ENCODE peak calls at places on chromosomes 13 and 19, in eight cellular contexts. One of them, this sample, is unnamed.

GRCh38 chr13:41052441-41052840 is 8.9 kb upstream of the WBP4 start:
- DNase-seq in H1: no peak
- DNase-seq in transverse colon: no peak
- DNase-seq in HepG2: no peak
- DNase-seq in sigmoid colon: no peak
- DNase-seq in GM12878: no peak
- DNase-seq in SK-N-SH: no peak
- DNase-seq in stomach: no peak
- DNase-seq in this sample: no peak

GRCh38 chr13:99982021-99982740 is 597 bp downstream of the ZIC2 start:
- DNase-seq in HepG2: no peak
- DNase-seq in sigmoid colon: no peak
- DNase-seq in stomach: no peak
- DNase-seq in transverse colon: no peak
- DNase-seq in H1: no peak
- DNase-seq in GM12878: no peak
- DNase-seq in SK-N-SH: peak; percentile 55
- DNase-seq in this sample: no peak

GRCh38 chr13:104586010-104586746 is 1520.0 kb upstream of the SLC10A2 start:
- DNase-seq in HepG2: no peak
- DNase-seq in sigmoid colon: no peak
- DNase-seq in H1: no peak
- DNase-seq in SK-N-SH: no peak
- DNase-seq in GM12878: no peak
- DNase-seq in stomach: no peak
- DNase-seq in transverse colon: peak; percentile 41
- DNase-seq in this sample: no peak

GRCh38 chr19:39009001-39009400 is 23.3 kb downstream of the FBXO27 start:
- DNase-seq in sigmoid colon: no peak
- DNase-seq in H1: no peak
- DNase-seq in SK-N-SH: no peak
- DNase-seq in HepG2: no peak
- DNase-seq in stomach: no peak
- DNase-seq in transverse colon: no peak
- DNase-seq in GM12878: no peak
- DNase-seq in this sample: no peak

GRCh38 chr19:40133491-40133890 is 42.7 kb upstream of the ZNF780A start:
- DNase-seq in SK-N-SH: no peak
- DNase-seq in GM12878: no peak
- DNase-seq in H1: no peak
- DNase-seq in HepG2: no peak
- DNase-seq in transverse colon: no peak
- DNase-seq in sigmoid colon: no peak
- DNase-seq in stomach: no peak
- DNase-seq in this sample: no peak

GRCh38 chr19:47414469-47414868 is 4.9 kb downstream of the MEIS3 start:
- DNase-seq in HepG2: peak; percentile 57
- DNase-seq in transverse colon: no peak
- DNase-seq in sigmoid colon: no peak
- DNase-seq in GM12878: no peak
- DNase-seq in SK-N-SH: peak; percentile 43
- DNase-seq in stomach: no peak
- DNase-seq in H1: no peak
- DNase-seq in this sample: peak; percentile 79

GRCh38 chr19:959935-960502 is 24.1 kb upstream of the WDR18 start:
- DNase-seq in SK-N-SH: no peak
- DNase-seq in HepG2: peak; percentile 77
- DNase-seq in GM12878: no peak
- DNase-seq in stomach: no peak
- DNase-seq in transverse colon: no peak
- DNase-seq in H1: no peak
- DNase-seq in sigmoid colon: no peak
- DNase-seq in this sample: no peak

GRCh38 chr13:34076319-34076718 is 258.4 kb downstream of the RFC3 start:
- DNase-seq in GM12878: no peak
- DNase-seq in transverse colon: no peak
- DNase-seq in HepG2: no peak
- DNase-seq in SK-N-SH: no peak
- DNase-seq in H1: no peak
- DNase-seq in sigmoid colon: no peak
- DNase-seq in stomach: no peak
- DNase-seq in this sample: no peak

GRCh38 chr13:76293346-76293745 is 592.9 kb downstream of the KCTD12 start:
- DNase-seq in GM12878: no peak
- DNase-seq in HepG2: no peak
- DNase-seq in stomach: no peak
- DNase-seq in SK-N-SH: no peak
- DNase-seq in sigmoid colon: no peak
- DNase-seq in transverse colon: no peak
- DNase-seq in H1: no peak
- DNase-seq in this sample: no peak

GRCh38 chr13:59459972-59460371 is 703.8 kb downstream of the DIAPH3 start:
- DNase-seq in transverse colon: no peak
- DNase-seq in sigmoid colon: no peak
- DNase-seq in HepG2: no peak
- DNase-seq in stomach: no peak
- DNase-seq in H1: no peak
- DNase-seq in GM12878: no peak
- DNase-seq in SK-N-SH: no peak
- DNase-seq in this sample: no peak

GRCh38 chr19:1154731-1155351 is 19.2 kb downstream of the SBNO2 start:
- DNase-seq in stomach: peak; percentile 87
- DNase-seq in transverse colon: peak; percentile 89
- DNase-seq in H1: no peak
- DNase-seq in SK-N-SH: peak; percentile 86
- DNase-seq in GM12878: no peak
- DNase-seq in sigmoid colon: peak; percentile 96
- DNase-seq in HepG2: peak; percentile 67
- DNase-seq in this sample: peak; percentile 96

GRCh38 chr19:40523322-40524047 is 53.2 kb upstream of the SHKBP1 start:
- DNase-seq in HepG2: peak; percentile 61
- DNase-seq in transverse colon: peak; percentile 88
- DNase-seq in sigmoid colon: no peak
- DNase-seq in SK-N-SH: peak; percentile 83
- DNase-seq in H1: no peak
- DNase-seq in stomach: peak; percentile 80
- DNase-seq in GM12878: no peak
- DNase-seq in this sample: peak; percentile 64

GRCh38 chr13:94343243-94343585 is 136.3 kb downstream of the DCT start:
- DNase-seq in HepG2: no peak
- DNase-seq in H1: no peak
- DNase-seq in SK-N-SH: no peak
- DNase-seq in transverse colon: no peak
- DNase-seq in sigmoid colon: no peak
- DNase-seq in GM12878: no peak
- DNase-seq in stomach: no peak
- DNase-seq in this sample: no peak

GRCh38 chr13:36428083-36428482 is 4.2 kb upstream of the CCNA1 start:
- DNase-seq in stomach: no peak
- DNase-seq in SK-N-SH: no peak
- DNase-seq in HepG2: no peak
- DNase-seq in transverse colon: no peak
- DNase-seq in GM12878: no peak
- DNase-seq in sigmoid colon: no peak
- DNase-seq in H1: no peak
- DNase-seq in this sample: peak; percentile 28

GRCh38 chr13:44052843-44053607 is 173.3 kb downstream of the LACC1 start:
- DNase-seq in stomach: no peak
- DNase-seq in SK-N-SH: no peak
- DNase-seq in H1: no peak
- DNase-seq in GM12878: no peak
- DNase-seq in transverse colon: peak; percentile 17
- DNase-seq in HepG2: no peak
- DNase-seq in sigmoid colon: peak; percentile 62
- DNase-seq in this sample: peak; percentile 58
- TF ChIP-seq CTCF in stomach: no peak
- TF ChIP-seq CTCF in SK-N-SH: no peak
- TF ChIP-seq CTCF in H1: no peak
- TF ChIP-seq CTCF in GM12878: no peak
- TF ChIP-seq CTCF in transverse colon: no peak
- TF ChIP-seq CTCF in HepG2: no peak
- TF ChIP-seq CTCF in sigmoid colon: no peak
- TF ChIP-seq CTCF in this sample: no peak

GRCh38 chr13:43133792-43134191 is 110.4 kb downstream of the DNAJC15 start:
- DNase-seq in GM12878: no peak
- DNase-seq in SK-N-SH: no peak
- DNase-seq in stomach: no peak
- DNase-seq in transverse colon: no peak
- DNase-seq in HepG2: no peak
- DNase-seq in H1: no peak
- DNase-seq in sigmoid colon: no peak
- DNase-seq in this sample: no peak

GRCh38 chr13:43129511-43130130 is 106.2 kb downstream of the DNAJC15 start:
- DNase-seq in H1: no peak
- DNase-seq in SK-N-SH: peak; percentile 30
- DNase-seq in HepG2: no peak
- DNase-seq in transverse colon: no peak
- DNase-seq in GM12878: no peak
- DNase-seq in sigmoid colon: no peak
- DNase-seq in stomach: no peak
- DNase-seq in this sample: no peak

GRCh38 chr13:43132228-43132627 is 108.8 kb downstream of the DNAJC15 start:
- DNase-seq in stomach: peak; percentile 40
- DNase-seq in transverse colon: peak; percentile 42
- DNase-seq in SK-N-SH: no peak
- DNase-seq in HepG2: peak; percentile 52
- DNase-seq in sigmoid colon: no peak
- DNase-seq in GM12878: no peak
- DNase-seq in H1: peak; percentile 27
- DNase-seq in this sample: no peak

GRCh38 chr13:43134896-43135295 is 111.5 kb downstream of the DNAJC15 start:
- DNase-seq in HepG2: no peak
- DNase-seq in SK-N-SH: no peak
- DNase-seq in H1: no peak
- DNase-seq in sigmoid colon: no peak
- DNase-seq in transverse colon: no peak
- DNase-seq in stomach: no peak
- DNase-seq in GM12878: no peak
- DNase-seq in this sample: no peak

DNA sequence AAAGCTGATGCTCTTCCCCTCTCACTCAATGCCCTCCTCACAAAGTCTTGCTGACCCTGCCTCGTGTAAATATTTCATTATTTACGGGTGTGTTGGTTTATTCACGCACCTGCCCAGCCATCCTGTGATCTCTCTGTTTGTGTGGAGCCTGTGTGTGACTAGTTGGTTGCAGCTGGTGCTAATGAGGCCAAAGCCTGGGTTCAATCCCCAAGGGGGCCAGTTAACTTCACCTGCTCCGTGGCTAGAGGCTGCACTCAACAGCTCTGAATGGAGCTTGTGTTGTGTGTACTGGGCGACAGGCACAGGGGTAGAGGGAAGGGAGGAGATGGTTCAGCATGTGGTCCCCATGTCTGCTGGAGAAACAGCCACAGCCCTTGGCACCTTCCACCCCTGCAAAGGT is 109.5 kb downstream of the DNAJC15 start:
- DNase-seq in SK-N-SH: no peak
- DNase-seq in transverse colon: no peak
- DNase-seq in GM12878: no peak
- DNase-seq in stomach: no peak
- DNase-seq in sigmoid colon: no peak
- DNase-seq in HepG2: no peak
- DNase-seq in H1: no peak
- DNase-seq in this sample: no peak
- TF ChIP-seq POLR2AphosphoS5 in SK-N-SH: no peak
- TF ChIP-seq POLR2AphosphoS5 in transverse colon: no peak
- TF ChIP-seq POLR2AphosphoS5 in GM12878: no peak
- TF ChIP-seq POLR2AphosphoS5 in stomach: no peak
- TF ChIP-seq POLR2AphosphoS5 in sigmoid colon: no peak
- TF ChIP-seq POLR2AphosphoS5 in HepG2: no peak
- TF ChIP-seq POLR2AphosphoS5 in H1: no peak
- TF ChIP-seq POLR2AphosphoS5 in this sample: no peak

GRCh38 chr19:35079826-35080225 is 35.8 kb upstream of the FXYD3 start:
- DNase-seq in SK-N-SH: no peak
- DNase-seq in sigmoid colon: no peak
- DNase-seq in GM12878: no peak
- DNase-seq in stomach: no peak
- DNase-seq in H1: no peak
- DNase-seq in transverse colon: no peak
- DNase-seq in HepG2: no peak
- DNase-seq in this sample: peak; percentile 61
- TF ChIP-seq EP300 in SK-N-SH: no peak
- TF ChIP-seq EP300 in sigmoid colon: no peak
- TF ChIP-seq EP300 in GM12878: no peak
- TF ChIP-seq EP300 in stomach: no peak
- TF ChIP-seq EP300 in H1: no peak
- TF ChIP-seq EP300 in transverse colon: no peak
- TF ChIP-seq EP300 in HepG2: no peak
- TF ChIP-seq EP300 in this sample: no peak

DNA sequence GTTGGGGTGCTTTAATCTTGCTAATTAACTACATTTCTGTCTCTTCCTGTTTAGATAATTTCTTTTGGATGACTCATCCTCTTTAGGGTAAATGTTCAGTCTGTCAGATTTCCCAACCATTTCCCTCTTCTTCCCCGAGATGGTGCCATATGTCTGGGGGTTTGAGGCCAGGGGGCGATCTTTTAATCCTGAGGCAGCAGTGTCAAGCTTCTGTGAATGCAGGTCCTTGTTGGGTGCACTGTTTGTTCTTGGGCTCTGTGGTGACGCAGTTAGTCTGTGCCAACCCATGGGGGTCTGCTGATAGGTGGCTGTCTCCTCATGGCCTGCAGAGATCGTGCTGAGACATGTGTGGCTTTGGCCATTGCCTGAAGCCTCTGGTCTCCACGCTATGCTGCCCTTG is 420.4 kb downstream of the NDFIP2 start:
- DNase-seq in sigmoid colon: no peak
- DNase-seq in H1: no peak
- DNase-seq in transverse colon: no peak
- DNase-seq in GM12878: no peak
- DNase-seq in stomach: no peak
- DNase-seq in HepG2: no peak
- DNase-seq in SK-N-SH: no peak
- DNase-seq in this sample: no peak
- TF ChIP-seq CTCF in sigmoid colon: no peak
- TF ChIP-seq CTCF in H1: no peak
- TF ChIP-seq CTCF in transverse colon: no peak
- TF ChIP-seq CTCF in GM12878: peak; percentile 6
- TF ChIP-seq CTCF in stomach: no peak
- TF ChIP-seq CTCF in HepG2: no peak
- TF ChIP-seq CTCF in SK-N-SH: no peak
- TF ChIP-seq CTCF in this sample: no peak

GRCh38 chr19:42401365-42402303 is 11.5 kb upstream of the CNFN start:
- DNase-seq in HepG2: peak; percentile 49
- DNase-seq in SK-N-SH: peak; percentile 90
- DNase-seq in GM12878: no peak
- DNase-seq in H1: peak; percentile 78
- DNase-seq in transverse colon: peak; percentile 83
- DNase-seq in sigmoid colon: peak; percentile 89
- DNase-seq in stomach: peak; percentile 80
- DNase-seq in this sample: peak; percentile 95
- TF ChIP-seq POLR2AphosphoS5 in HepG2: no peak
- TF ChIP-seq POLR2AphosphoS5 in SK-N-SH: peak; percentile 41
- TF ChIP-seq POLR2AphosphoS5 in GM12878: no peak
- TF ChIP-seq POLR2AphosphoS5 in H1: no peak
- TF ChIP-seq POLR2AphosphoS5 in transverse colon: peak; percentile 16
- TF ChIP-seq POLR2AphosphoS5 in sigmoid colon: no peak
- TF ChIP-seq POLR2AphosphoS5 in stomach: peak; percentile 60
- TF ChIP-seq POLR2AphosphoS5 in this sample: no peak